ENCODE peak calls at places on chromosomes 2 and 18, in seven cellular contexts. One of them, this sample, is unnamed.

GRCh38 chr2:46794693-46795317 is 120.8 kb downstream of the MCFD2 start:
- DNase-seq in Peyer's patch: no peak
- DNase-seq in suprapubic skin: no peak
- DNase-seq in right atrium auricular region: no peak
- DNase-seq in adrenal gland: no peak
- DNase-seq in neural progenitor cell: no peak
- DNase-seq in CD8-positive, alpha-beta memory T cell: no peak
- DNase-seq in this sample: no peak

GRCh38 chr2:72538486-72538885 is 287.3 kb downstream of the EXOC6B start:
- DNase-seq in Peyer's patch: no peak
- DNase-seq in right atrium auricular region: no peak
- DNase-seq in CD8-positive, alpha-beta memory T cell: no peak
- DNase-seq in suprapubic skin: no peak
- DNase-seq in neural progenitor cell: no peak
- DNase-seq in adrenal gland: no peak
- DNase-seq in this sample: no peak

GRCh38 chr2:73112026-73112912 is 479 bp downstream of the RAB11FIP5 start:
- DNase-seq in right atrium auricular region: no peak
- DNase-seq in suprapubic skin: peak; percentile 83
- DNase-seq in CD8-positive, alpha-beta memory T cell: no peak
- DNase-seq in neural progenitor cell: peak; percentile 79
- DNase-seq in adrenal gland: no peak
- DNase-seq in Peyer's patch: peak; percentile 19
- DNase-seq in this sample: no peak

GRCh38 chr2:97851172-97851571 is 137.8 kb downstream of the ZAP70 start:
- DNase-seq in suprapubic skin: no peak
- DNase-seq in adrenal gland: no peak
- DNase-seq in Peyer's patch: no peak
- DNase-seq in CD8-positive, alpha-beta memory T cell: no peak
- DNase-seq in right atrium auricular region: no peak
- DNase-seq in neural progenitor cell: no peak
- DNase-seq in this sample: no peak

GRCh38 chr2:147657086-147658000 is 187.5 kb upstream of the ACVR2A start:
- DNase-seq in neural progenitor cell: no peak
- DNase-seq in Peyer's patch: no peak
- DNase-seq in adrenal gland: no peak
- DNase-seq in right atrium auricular region: no peak
- DNase-seq in CD8-positive, alpha-beta memory T cell: no peak
- DNase-seq in suprapubic skin: no peak
- DNase-seq in this sample: no peak

GRCh38 chr2:96907405-96908041 is 37.6 kb upstream of the SEMA4C start:
- DNase-seq in suprapubic skin: peak; percentile 89
- DNase-seq in neural progenitor cell: peak; percentile 91
- DNase-seq in adrenal gland: peak; percentile 49
- DNase-seq in right atrium auricular region: peak; percentile 89
- DNase-seq in Peyer's patch: peak; percentile 19
- DNase-seq in CD8-positive, alpha-beta memory T cell: no peak
- DNase-seq in this sample: no peak

GRCh38 chr18:1784113-1784512 is 787.2 kb downstream of the METTL4 start:
- DNase-seq in right atrium auricular region: no peak
- DNase-seq in adrenal gland: no peak
- DNase-seq in CD8-positive, alpha-beta memory T cell: no peak
- DNase-seq in neural progenitor cell: peak; percentile 88
- DNase-seq in suprapubic skin: no peak
- DNase-seq in Peyer's patch: no peak
- DNase-seq in this sample: no peak

GRCh38 chr2:36357506-36358316 is 2.1 kb downstream of the CRIM1 start:
- DNase-seq in right atrium auricular region: no peak
- DNase-seq in CD8-positive, alpha-beta memory T cell: peak; percentile 53
- DNase-seq in suprapubic skin: no peak
- DNase-seq in neural progenitor cell: peak; percentile 75
- DNase-seq in Peyer's patch: no peak
- DNase-seq in adrenal gland: peak; percentile 25
- DNase-seq in this sample: no peak

GRCh38 chr18:79692886-79693285 is 13.3 kb downstream of the CTDP1 start:
- DNase-seq in adrenal gland: no peak
- DNase-seq in Peyer's patch: no peak
- DNase-seq in neural progenitor cell: no peak
- DNase-seq in right atrium auricular region: no peak
- DNase-seq in CD8-positive, alpha-beta memory T cell: no peak
- DNase-seq in suprapubic skin: peak; percentile 69
- DNase-seq in this sample: no peak

GRCh38 chr2:234334146-234334545 is 162.7 kb downstream of the ARL4C start:
- DNase-seq in CD8-positive, alpha-beta memory T cell: no peak
- DNase-seq in right atrium auricular region: no peak
- DNase-seq in neural progenitor cell: peak; percentile 37
- DNase-seq in Peyer's patch: no peak
- DNase-seq in suprapubic skin: no peak
- DNase-seq in adrenal gland: no peak
- DNase-seq in this sample: no peak

GRCh38 chr2:72115361-72116080 is 32.1 kb downstream of the CYP26B1 start:
- DNase-seq in adrenal gland: peak; percentile 43
- DNase-seq in neural progenitor cell: no peak
- DNase-seq in CD8-positive, alpha-beta memory T cell: no peak
- DNase-seq in right atrium auricular region: peak; percentile 83
- DNase-seq in Peyer's patch: no peak
- DNase-seq in suprapubic skin: no peak
- DNase-seq in this sample: peak; percentile 97

GRCh38 chr2:152646775-152647174 is 70.5 kb downstream of the PRPF40A start:
- DNase-seq in suprapubic skin: no peak
- DNase-seq in neural progenitor cell: no peak
- DNase-seq in adrenal gland: no peak
- DNase-seq in Peyer's patch: no peak
- DNase-seq in CD8-positive, alpha-beta memory T cell: no peak
- DNase-seq in right atrium auricular region: no peak
- DNase-seq in this sample: no peak

GRCh38 chr2:105697781-105698449 is 46.8 kb upstream of the NCK2 start:
- DNase-seq in CD8-positive, alpha-beta memory T cell: no peak
- DNase-seq in Peyer's patch: no peak
- DNase-seq in suprapubic skin: no peak
- DNase-seq in adrenal gland: peak; percentile 75
- DNase-seq in right atrium auricular region: no peak
- DNase-seq in neural progenitor cell: peak; percentile 18
- DNase-seq in this sample: no peak

GRCh38 chr2:169091761-169092523 is 22.6 kb downstream of the DHRS9 start:
- DNase-seq in right atrium auricular region: no peak
- DNase-seq in adrenal gland: no peak
- DNase-seq in neural progenitor cell: no peak
- DNase-seq in suprapubic skin: no peak
- DNase-seq in Peyer's patch: no peak
- DNase-seq in CD8-positive, alpha-beta memory T cell: no peak
- DNase-seq in this sample: peak; percentile 75

GRCh38 chr18:58856881-58857280 is 7.8 kb upstream of the ZNF532 start:
- DNase-seq in CD8-positive, alpha-beta memory T cell: no peak
- DNase-seq in adrenal gland: no peak
- DNase-seq in right atrium auricular region: no peak
- DNase-seq in Peyer's patch: no peak
- DNase-seq in suprapubic skin: no peak
- DNase-seq in neural progenitor cell: no peak
- DNase-seq in this sample: no peak

GRCh38 chr2:43077876-43078275 is 148.5 kb downstream of the ZFP36L2 start:
- DNase-seq in CD8-positive, alpha-beta memory T cell: no peak
- DNase-seq in neural progenitor cell: no peak
- DNase-seq in right atrium auricular region: no peak
- DNase-seq in adrenal gland: no peak
- DNase-seq in Peyer's patch: no peak
- DNase-seq in suprapubic skin: no peak
- DNase-seq in this sample: no peak

GRCh38 chr2:43076676-43077075 is 149.7 kb downstream of the ZFP36L2 start:
- DNase-seq in neural progenitor cell: no peak
- DNase-seq in right atrium auricular region: no peak
- DNase-seq in Peyer's patch: no peak
- DNase-seq in suprapubic skin: no peak
- DNase-seq in CD8-positive, alpha-beta memory T cell: no peak
- DNase-seq in adrenal gland: no peak
- DNase-seq in this sample: no peak

GRCh38 chr2:43078781-43079755 is 147.3 kb downstream of the ZFP36L2 start:
- DNase-seq in right atrium auricular region: no peak
- DNase-seq in adrenal gland: peak; percentile 11
- DNase-seq in suprapubic skin: no peak
- DNase-seq in CD8-positive, alpha-beta memory T cell: no peak
- DNase-seq in neural progenitor cell: no peak
- DNase-seq in Peyer's patch: no peak
- DNase-seq in this sample: no peak

GRCh38 chr2:43075906-43076585 is 150.4 kb downstream of the ZFP36L2 start:
- DNase-seq in CD8-positive, alpha-beta memory T cell: no peak
- DNase-seq in neural progenitor cell: no peak
- DNase-seq in right atrium auricular region: no peak
- DNase-seq in Peyer's patch: no peak
- DNase-seq in adrenal gland: peak; percentile 92
- DNase-seq in suprapubic skin: no peak
- DNase-seq in this sample: no peak

DNA sequence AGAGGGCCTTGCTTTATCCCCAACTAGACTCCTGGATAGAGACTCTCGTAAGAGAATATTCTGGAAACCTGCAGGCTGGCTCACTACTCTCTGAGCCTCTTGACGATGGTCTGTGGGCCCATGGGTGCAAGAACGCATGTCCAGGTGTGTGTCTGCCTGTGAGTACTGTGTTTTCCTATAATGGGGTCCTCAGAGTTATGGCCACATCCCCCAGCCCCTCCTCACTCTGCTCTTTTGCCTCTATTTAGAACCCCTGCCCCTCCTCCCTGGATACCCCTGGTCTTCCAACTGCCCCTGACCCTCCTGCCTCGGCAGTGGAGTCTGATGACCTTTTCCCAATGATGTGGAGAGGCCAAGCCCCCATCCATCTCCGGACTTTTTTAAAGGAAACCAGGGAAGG is 148.1 kb downstream of the ZFP36L2 start:
- DNase-seq in Peyer's patch: no peak
- DNase-seq in right atrium auricular region: no peak
- DNase-seq in suprapubic skin: no peak
- DNase-seq in neural progenitor cell: no peak
- DNase-seq in adrenal gland: no peak
- DNase-seq in CD8-positive, alpha-beta memory T cell: no peak
- DNase-seq in this sample: no peak
- H3K4me1 ChIP-seq in Peyer's patch: no peaks in the 10 kb centered on the region
- H3K4me1 ChIP-seq in right atrium auricular region: peaks cover 66% of the 10 kb centered on the region
- H3K4me1 ChIP-seq in suprapubic skin: peaks cover 76% of the 10 kb centered on the region
- H3K4me1 ChIP-seq in neural progenitor cell: peaks cover 11% of the 10 kb centered on the region
- H3K4me1 ChIP-seq in adrenal gland: peaks cover 52% of the 10 kb centered on the region
- H3K4me1 ChIP-seq in CD8-positive, alpha-beta memory T cell: no peaks in the 10 kb centered on the region
- H3K4me1 ChIP-seq in this sample: peaks cover 36% of the 10 kb centered on the region

GRCh38 chr2:237229905-237230304 is 144.2 kb downstream of the COPS8 start:
- DNase-seq in suprapubic skin: no peak
- DNase-seq in Peyer's patch: no peak
- DNase-seq in CD8-positive, alpha-beta memory T cell: no peak
- DNase-seq in adrenal gland: no peak
- DNase-seq in right atrium auricular region: no peak
- DNase-seq in neural progenitor cell: no peak
- DNase-seq in this sample: no peak
- H3K4me1 ChIP-seq in suprapubic skin: peaks cover 6% of the 10 kb centered on the region
- H3K4me1 ChIP-seq in Peyer's patch: no peaks in the 10 kb centered on the region
- H3K4me1 ChIP-seq in CD8-positive, alpha-beta memory T cell: no peaks in the 10 kb centered on the region
- H3K4me1 ChIP-seq in adrenal gland: peaks cover 4% of the 10 kb centered on the region
- H3K4me1 ChIP-seq in right atrium auricular region: peaks cover 42% of the 10 kb centered on the region
- H3K4me1 ChIP-seq in neural progenitor cell: no peaks in the 10 kb centered on the region
- H3K4me1 ChIP-seq in this sample: peaks cover 8% of the 10 kb centered on the region

GRCh38 chr18:13364721-13365205 is 146.2 kb downstream of the LDLRAD4 start:
- DNase-seq in neural progenitor cell: no peak
- DNase-seq in adrenal gland: no peak
- DNase-seq in right atrium auricular region: no peak
- DNase-seq in CD8-positive, alpha-beta memory T cell: no peak
- DNase-seq in Peyer's patch: no peak
- DNase-seq in suprapubic skin: no peak
- DNase-seq in this sample: no peak

GRCh38 chr18:13359195-13359594 is 140.6 kb downstream of the LDLRAD4 start:
- DNase-seq in right atrium auricular region: no peak
- DNase-seq in neural progenitor cell: no peak
- DNase-seq in suprapubic skin: no peak
- DNase-seq in Peyer's patch: no peak
- DNase-seq in adrenal gland: no peak
- DNase-seq in CD8-positive, alpha-beta memory T cell: no peak
- DNase-seq in this sample: no peak

GRCh38 chr18:13361422-13361821 is 142.9 kb downstream of the LDLRAD4 start:
- DNase-seq in suprapubic skin: no peak
- DNase-seq in neural progenitor cell: no peak
- DNase-seq in Peyer's patch: no peak
- DNase-seq in adrenal gland: no peak
- DNase-seq in right atrium auricular region: no peak
- DNase-seq in CD8-positive, alpha-beta memory T cell: no peak
- DNase-seq in this sample: no peak

GRCh38 chr18:13362617-13363016 is 144.1 kb downstream of the LDLRAD4 start:
- DNase-seq in CD8-positive, alpha-beta memory T cell: no peak
- DNase-seq in neural progenitor cell: no peak
- DNase-seq in Peyer's patch: no peak
- DNase-seq in right atrium auricular region: no peak
- DNase-seq in adrenal gland: no peak
- DNase-seq in suprapubic skin: no peak
- DNase-seq in this sample: no peak

DNA sequence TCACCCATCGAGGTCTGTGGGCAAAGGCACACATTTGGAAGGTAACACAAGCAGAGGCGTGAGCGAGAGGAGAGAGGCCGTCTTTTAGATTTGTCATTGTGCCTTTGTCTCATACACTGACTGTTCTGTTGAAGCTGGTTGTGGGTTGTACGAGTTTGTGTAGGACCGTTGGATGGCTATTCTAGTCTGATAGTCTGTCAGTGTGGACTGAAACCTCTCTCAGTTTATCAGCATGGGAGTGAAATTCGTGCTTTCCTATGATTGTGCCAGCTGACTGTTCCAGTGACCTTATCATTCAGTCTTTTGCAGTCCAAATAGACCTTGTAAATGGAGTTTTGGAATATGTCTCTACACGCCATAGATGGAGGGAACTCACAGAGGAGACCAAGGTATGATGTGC is 143.5 kb downstream of the LDLRAD4 start:
- DNase-seq in right atrium auricular region: no peak
- DNase-seq in neural progenitor cell: no peak
- DNase-seq in suprapubic skin: no peak
- DNase-seq in adrenal gland: no peak
- DNase-seq in CD8-positive, alpha-beta memory T cell: no peak
- DNase-seq in Peyer's patch: no peak
- DNase-seq in this sample: no peak
- H3K4me1 ChIP-seq in right atrium auricular region: peaks cover 21% of the 10 kb centered on the region
- H3K4me1 ChIP-seq in neural progenitor cell: peaks cover 11% of the 10 kb centered on the region
- H3K4me1 ChIP-seq in suprapubic skin: no peaks in the 10 kb centered on the region
- H3K4me1 ChIP-seq in adrenal gland: peaks cover 12% of the 10 kb centered on the region
- H3K4me1 ChIP-seq in CD8-positive, alpha-beta memory T cell: no peaks in the 10 kb centered on the region
- H3K4me1 ChIP-seq in Peyer's patch: no peaks in the 10 kb centered on the region
- H3K4me1 ChIP-seq in this sample: no peaks in the 10 kb centered on the region

DNA sequence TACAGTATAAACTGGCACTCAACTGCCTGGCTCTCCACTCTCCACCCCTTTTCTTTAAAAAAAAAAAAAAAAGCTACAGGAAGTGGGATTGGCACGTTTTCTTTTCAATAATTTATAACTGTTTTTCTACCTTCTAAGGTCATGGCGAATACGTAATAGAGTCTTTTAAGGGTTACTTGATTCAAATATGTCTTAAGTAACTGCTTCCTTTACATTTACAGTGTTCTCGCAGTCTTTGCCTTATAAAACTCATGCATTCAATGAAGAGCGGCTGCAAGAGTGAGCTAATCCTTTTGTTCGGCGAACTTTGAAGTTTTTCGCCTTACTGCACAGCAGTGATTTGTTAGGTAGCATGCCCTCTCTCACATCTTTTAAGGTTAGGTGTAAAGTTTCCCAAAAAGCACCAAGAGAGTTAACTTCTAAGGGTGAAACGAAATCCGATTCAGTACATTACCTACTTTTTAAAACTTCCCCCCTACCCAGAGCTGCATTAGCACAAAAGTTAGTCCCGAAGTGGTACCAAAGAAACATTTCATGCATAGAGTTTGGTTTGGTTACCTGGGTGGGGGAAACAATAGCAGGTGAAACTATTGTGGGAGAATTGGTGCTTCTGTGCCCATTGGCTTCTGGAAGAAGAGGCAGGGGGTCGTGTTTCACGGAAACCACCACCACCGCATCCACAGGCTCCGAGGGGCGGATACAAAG is 2.0 kb downstream of the KCTD1 start:
- DNase-seq in Peyer's patch: no peak
- DNase-seq in CD8-positive, alpha-beta memory T cell: no peak
- DNase-seq in suprapubic skin: no peak
- DNase-seq in right atrium auricular region: no peak
- DNase-seq in adrenal gland: no peak
- DNase-seq in neural progenitor cell: peak; percentile 67
- DNase-seq in this sample: no peak
- H3K4me1 ChIP-seq in Peyer's patch: peaks cover 11% of the 10 kb centered on the region
- H3K4me1 ChIP-seq in CD8-positive, alpha-beta memory T cell: peaks cover 4% of the 10 kb centered on the region
- H3K4me1 ChIP-seq in suprapubic skin: peaks cover 74% of the 10 kb centered on the region
- H3K4me1 ChIP-seq in right atrium auricular region: peaks cover 63% of the 10 kb centered on the region
- H3K4me1 ChIP-seq in adrenal gland: peaks cover 56% of the 10 kb centered on the region
- H3K4me1 ChIP-seq in neural progenitor cell: peaks cover 50% of the 10 kb centered on the region
- H3K4me1 ChIP-seq in this sample: peaks cover 36% of the 10 kb centered on the region

This sample was measured in RWPE2.